ENCODE peak calls at places on chromosomes 6 and 20, in eight cellular contexts. One of them, this sample, is unnamed.
A peak's percentile ranks its signal among the peaks of the same experiment; 100 is the strongest.

GRCh38 chr20:24657878-24658620 is 188.6 kb downstream of the SYNDIG1 start:
- DNase-seq in NCI-H510A treated with DMSO at 0.1 percent for 48 hours: no peak
- DNase-seq in AG04450: no peak
- DNase-seq in NCI-H748 treated with DMSO at 0.1 percent for 48 hours: no peak
- DNase-seq in ELF-1: no peak
- DNase-seq in osteocyte: no peak
- DNase-seq in endothelial cell: no peak
- DNase-seq in H54: no peak
- DNase-seq in this sample: no peak

GRCh38 chr6:98179606-98180005 is 654.8 kb upstream of the POU3F2 start:
- DNase-seq in NCI-H510A treated with DMSO at 0.1 percent for 48 hours: no peak
- DNase-seq in AG04450: no peak
- DNase-seq in NCI-H748 treated with DMSO at 0.1 percent for 48 hours: no peak
- DNase-seq in ELF-1: no peak
- DNase-seq in osteocyte: no peak
- DNase-seq in endothelial cell: no peak
- DNase-seq in H54: no peak
- DNase-seq in this sample: no peak

GRCh38 chr6:22313796-22314195 is 17.0 kb upstream of the PRL start:
- DNase-seq in NCI-H510A treated with DMSO at 0.1 percent for 48 hours: no peak
- DNase-seq in AG04450: no peak
- DNase-seq in NCI-H748 treated with DMSO at 0.1 percent for 48 hours: no peak
- DNase-seq in ELF-1: peak; percentile 14
- DNase-seq in osteocyte: no peak
- DNase-seq in endothelial cell: no peak
- DNase-seq in H54: no peak
- DNase-seq in this sample: no peak

GRCh38 chr6:159044899-159045727 is at the start of gene TAGAP:
- DNase-seq in NCI-H510A treated with DMSO at 0.1 percent for 48 hours: peak; percentile 7
- DNase-seq in AG04450: no peak
- DNase-seq in NCI-H748 treated with DMSO at 0.1 percent for 48 hours: no peak
- DNase-seq in ELF-1: no peak
- DNase-seq in osteocyte: no peak
- DNase-seq in endothelial cell: no peak
- DNase-seq in H54: no peak
- DNase-seq in this sample: no peak

GRCh38 chr20:48621256-48622078 is 206.3 kb downstream of the PREX1 start:
- DNase-seq in NCI-H510A treated with DMSO at 0.1 percent for 48 hours: no peak
- DNase-seq in AG04450: no peak
- DNase-seq in NCI-H748 treated with DMSO at 0.1 percent for 48 hours: no peak
- DNase-seq in ELF-1: no peak
- DNase-seq in osteocyte: no peak
- DNase-seq in endothelial cell: no peak
- DNase-seq in H54: peak; percentile 75
- DNase-seq in this sample: no peak

GRCh38 chr6:34223964-34224940 is 12.4 kb upstream of the HMGA1 start:
- DNase-seq in NCI-H510A treated with DMSO at 0.1 percent for 48 hours: peak; percentile 92
- DNase-seq in AG04450: peak; percentile 82
- DNase-seq in NCI-H748 treated with DMSO at 0.1 percent for 48 hours: peak; percentile 87
- DNase-seq in ELF-1: peak; percentile 84
- DNase-seq in osteocyte: peak; percentile 97
- DNase-seq in endothelial cell: peak; percentile 93
- DNase-seq in H54: peak; percentile 97
- DNase-seq in this sample: peak; percentile 93

GRCh38 chr6:5996701-5997419 is 9.9 kb downstream of the NRN1 start:
- DNase-seq in NCI-H510A treated with DMSO at 0.1 percent for 48 hours: no peak
- DNase-seq in AG04450: no peak
- DNase-seq in NCI-H748 treated with DMSO at 0.1 percent for 48 hours: peak; percentile 61
- DNase-seq in ELF-1: no peak
- DNase-seq in osteocyte: no peak
- DNase-seq in endothelial cell: peak; percentile 52
- DNase-seq in H54: no peak
- DNase-seq in this sample: no peak

GRCh38 chr6:41625442-41625841 is 12.8 kb upstream of the MDFI start:
- DNase-seq in NCI-H510A treated with DMSO at 0.1 percent for 48 hours: peak; percentile 23
- DNase-seq in AG04450: no peak
- DNase-seq in NCI-H748 treated with DMSO at 0.1 percent for 48 hours: no peak
- DNase-seq in ELF-1: peak; percentile 77
- DNase-seq in osteocyte: no peak
- DNase-seq in endothelial cell: no peak
- DNase-seq in H54: no peak
- DNase-seq in this sample: no peak

GRCh38 chr6:158488065-158488464 is 71.8 kb upstream of the TMEM181 start:
- DNase-seq in NCI-H510A treated with DMSO at 0.1 percent for 48 hours: no peak
- DNase-seq in AG04450: peak; percentile 88
- DNase-seq in NCI-H748 treated with DMSO at 0.1 percent for 48 hours: no peak
- DNase-seq in ELF-1: no peak
- DNase-seq in osteocyte: no peak
- DNase-seq in endothelial cell: no peak
- DNase-seq in H54: peak; percentile 66
- DNase-seq in this sample: peak; percentile 61

GRCh38 chr6:37705239-37706051 is 7.8 kb upstream of the MDGA1 start:
- DNase-seq in NCI-H510A treated with DMSO at 0.1 percent for 48 hours: peak; percentile 77
- DNase-seq in AG04450: no peak
- DNase-seq in NCI-H748 treated with DMSO at 0.1 percent for 48 hours: no peak
- DNase-seq in ELF-1: peak; percentile 95
- DNase-seq in osteocyte: peak; percentile 93
- DNase-seq in endothelial cell: peak; percentile 76
- DNase-seq in H54: no peak
- DNase-seq in this sample: no peak

GRCh38 chr20:41619360-41620115 is 1.4 kb upstream of the CHD6 start:
- DNase-seq in NCI-H510A treated with DMSO at 0.1 percent for 48 hours: no peak
- DNase-seq in AG04450: no peak
- DNase-seq in NCI-H748 treated with DMSO at 0.1 percent for 48 hours: no peak
- DNase-seq in ELF-1: no peak
- DNase-seq in osteocyte: no peak
- DNase-seq in endothelial cell: peak; percentile 7
- DNase-seq in H54: no peak
- DNase-seq in this sample: no peak

GRCh38 chr6:43219119-43219518 is 10.2 kb downstream of the DNPH1 start:
- DNase-seq in NCI-H510A treated with DMSO at 0.1 percent for 48 hours: no peak
- DNase-seq in AG04450: no peak
- DNase-seq in NCI-H748 treated with DMSO at 0.1 percent for 48 hours: no peak
- DNase-seq in ELF-1: no peak
- DNase-seq in osteocyte: no peak
- DNase-seq in endothelial cell: no peak
- DNase-seq in H54: no peak
- DNase-seq in this sample: no peak

GRCh38 chr20:63378626-63379025 is 17.5 kb upstream of the CHRNA4 start:
- DNase-seq in NCI-H510A treated with DMSO at 0.1 percent for 48 hours: no peak
- DNase-seq in AG04450: no peak
- DNase-seq in NCI-H748 treated with DMSO at 0.1 percent for 48 hours: no peak
- DNase-seq in ELF-1: no peak
- DNase-seq in osteocyte: no peak
- DNase-seq in endothelial cell: no peak
- DNase-seq in H54: no peak
- DNase-seq in this sample: peak; percentile 57

GRCh38 chr6:109760208-109760607 is 69.1 kb downstream of the FIG4 start:
- DNase-seq in NCI-H510A treated with DMSO at 0.1 percent for 48 hours: no peak
- DNase-seq in AG04450: no peak
- DNase-seq in NCI-H748 treated with DMSO at 0.1 percent for 48 hours: no peak
- DNase-seq in ELF-1: no peak
- DNase-seq in osteocyte: no peak
- DNase-seq in endothelial cell: no peak
- DNase-seq in H54: no peak
- DNase-seq in this sample: no peak

GRCh38 chr6:169777896-169778295 is 26.5 kb downstream of the ERMARD start:
- DNase-seq in NCI-H510A treated with DMSO at 0.1 percent for 48 hours: no peak
- DNase-seq in AG04450: no peak
- DNase-seq in NCI-H748 treated with DMSO at 0.1 percent for 48 hours: no peak
- DNase-seq in ELF-1: no peak
- DNase-seq in osteocyte: peak; percentile 76
- DNase-seq in endothelial cell: no peak
- DNase-seq in H54: no peak
- DNase-seq in this sample: no peak

GRCh38 chr6:161128680-161129196 is 137.2 kb downstream of the MAP3K4 start:
- DNase-seq in NCI-H510A treated with DMSO at 0.1 percent for 48 hours: no peak
- DNase-seq in AG04450: peak; percentile 58
- DNase-seq in NCI-H748 treated with DMSO at 0.1 percent for 48 hours: no peak
- DNase-seq in ELF-1: no peak
- DNase-seq in osteocyte: no peak
- DNase-seq in endothelial cell: no peak
- DNase-seq in H54: no peak
- DNase-seq in this sample: no peak

GRCh38 chr6:10531942-10532341 is 10.8 kb downstream of the GCNT2 start:
- DNase-seq in NCI-H510A treated with DMSO at 0.1 percent for 48 hours: no peak
- DNase-seq in AG04450: no peak
- DNase-seq in NCI-H748 treated with DMSO at 0.1 percent for 48 hours: no peak
- DNase-seq in ELF-1: no peak
- DNase-seq in osteocyte: no peak
- DNase-seq in endothelial cell: no peak
- DNase-seq in H54: no peak
- DNase-seq in this sample: no peak